ENCODE peak calls at places on chromosomes 12 and 14, in ten cellular contexts. O, B, E, M, I, U, R, T, H and L are unnamed samples.

GRCh38 chr14:89307409-89307808 is 109.6 kb downstream of the FOXN3 start:
- DNase-seq in O (no peak), B (no peak), E (no peak), M (no peak), I (no peak), U (no peak), R (no peak), T (no peak), H (no peak), L (no peak)

GRCh38 chr12:90922068-90922743 is 32.8 kb downstream of the CCER1 start:
- DNase-seq in O (no peak), B (no peak), E (no peak), M (peak; percentile 43), I (no peak), U (no peak), R (no peak), T (no peak), H (no peak), L (no peak)

GRCh38 chr14:76584271-76584702 is 177.0 kb upstream of the VASH1 start:
- DNase-seq in O (no peak), B (peak; percentile 31), E (no peak), M (no peak), I (peak; percentile 36), U (no peak), R (no peak), T (no peak), H (no peak), L (no peak)

GRCh38 chr14:57987596-57988300 is 121.9 kb upstream of the SLC35F4 start:
- DNase-seq in O (no peak), B (no peak), E (no peak), M (no peak), I (no peak), U (no peak), R (no peak), T (no peak), H (no peak), L (no peak)

GRCh38 chr14:105857223-105857815 is 330.9 kb downstream of the TMEM121 start:
- DNase-seq in O (no peak), B (no peak), E (no peak), M (no peak), I (no peak), U (no peak), R (no peak), T (no peak), H (peak; percentile 82), L (peak; percentile 59)

GRCh38 chr12:69873429-69873828 is 48.4 kb downstream of the MYRFL start:
- DNase-seq in O (no peak), B (no peak), E (no peak), M (peak; percentile 27), I (no peak), U (no peak), R (no peak), T (no peak), H (no peak), L (no peak)

GRCh38 chr12:64890873-64891468 is 66.5 kb downstream of the TBC1D30 start:
- DNase-seq in O (peak; percentile 57), B (no peak), E (peak; percentile 51), M (peak; percentile 80), I (no peak), U (no peak), R (no peak), T (peak; percentile 50), H (no peak), L (no peak)

GRCh38 chr12:31702047-31702446 is 26.8 kb downstream of the AMN1 start:
- DNase-seq in O (no peak), B (no peak), E (peak; percentile 15), M (peak; percentile 27), I (no peak), U (no peak), R (no peak), T (peak; percentile 10), H (no peak), L (no peak)

GRCh38 chr14:19930617-19931016 is at the start of gene OR4K1:
- DNase-seq in O (no peak), B (no peak), E (no peak), M (no peak), I (no peak), U (no peak), R (no peak), T (no peak), H (no peak), L (no peak)

GRCh38 chr14:93998871-93999403 is 1.8 kb downstream of the CCDC197 start:
- DNase-seq in O (no peak), B (no peak), E (no peak), M (no peak), I (no peak), U (no peak), R (no peak), T (no peak), H (no peak), L (no peak)

GRCh38 chr14:94000267-94000666 is 3.2 kb downstream of the CCDC197 start:
- DNase-seq in O (no peak), B (no peak), E (no peak), M (no peak), I (no peak), U (no peak), R (no peak), T (no peak), H (no peak), L (no peak)

GRCh38 chr14:93997933-93998870 is 1.1 kb downstream of the CCDC197 start:
- DNase-seq in O (no peak), B (no peak), E (no peak), M (no peak), I (no peak), U (no peak), R (no peak), T (no peak), H (no peak), L (no peak)

GRCh38 chr14:94000986-94001385 is 3.9 kb downstream of the CCDC197 start:
- DNase-seq in O (no peak), B (no peak), E (no peak), M (peak; percentile 40), I (no peak), U (no peak), R (no peak), T (no peak), H (no peak), L (no peak)

DNA sequence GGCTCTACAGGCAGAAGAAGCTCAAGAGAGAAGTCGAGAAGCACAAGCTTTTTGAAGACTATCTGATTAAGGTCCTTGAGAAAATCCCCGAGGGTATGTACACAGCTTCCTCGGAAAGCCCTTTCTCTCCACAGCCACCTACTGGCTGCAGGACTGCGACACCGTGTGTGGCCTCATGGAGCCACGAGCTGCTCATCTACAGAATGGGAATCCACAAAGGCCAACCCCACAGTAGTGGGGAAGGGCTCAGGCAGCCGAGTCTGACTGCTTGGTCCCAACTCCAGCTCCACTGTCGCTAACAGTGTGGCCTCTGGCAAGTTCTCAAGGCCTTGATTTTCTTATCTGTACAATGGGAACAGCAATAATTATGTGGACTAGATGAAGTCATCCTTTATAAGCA is 2.5 kb downstream of the CCDC197 start:
- DNase-seq in O (no peak), B (no peak), E (no peak), M (no peak), I (no peak), U (no peak), R (no peak), T (no peak), H (no peak), L (no peak)
- TF ChIP-seq CTCF in O (no peak), B (no peak), E (no peak), M (no peak), I (no peak), U (no peak), R (no peak), T (no peak), H (no peak), L (no peak)

DNA sequence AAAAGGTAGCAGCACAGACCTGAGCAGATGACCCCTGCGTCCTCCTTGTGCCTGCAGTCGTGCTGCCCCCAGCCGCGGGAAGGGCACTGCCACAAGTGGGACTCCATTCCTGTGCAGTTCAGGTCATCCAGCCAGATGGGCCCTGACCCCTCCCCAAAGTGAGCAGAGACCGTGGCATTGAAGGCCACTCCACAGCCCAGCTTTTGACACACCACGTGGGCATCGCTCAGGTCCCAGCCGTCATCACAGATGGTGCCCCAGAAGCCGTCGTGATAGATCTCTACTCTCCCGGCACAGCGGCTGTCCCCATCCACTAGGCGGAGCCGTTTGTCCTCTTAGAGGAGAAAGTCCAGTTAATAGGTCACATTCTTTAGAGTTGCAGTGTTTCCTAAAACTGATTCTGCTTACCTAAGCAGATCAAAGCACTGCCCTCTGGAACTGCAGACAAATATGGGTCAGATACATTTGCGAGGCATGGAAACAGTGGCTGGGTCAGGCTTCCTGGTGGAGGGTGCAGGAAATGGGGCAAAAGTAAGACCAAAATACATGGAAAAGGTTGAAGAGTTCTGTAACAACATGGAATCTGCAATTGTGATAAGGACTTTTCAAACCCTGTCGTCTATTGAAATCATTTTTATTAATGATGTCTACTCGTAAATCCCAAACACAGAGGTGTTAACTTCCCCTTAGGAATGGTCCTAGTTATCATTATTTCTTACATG is 69.4 kb downstream of the CD163L1 start:
- DNase-seq in O (no peak), B (peak; percentile 41), E (peak; percentile 47), M (peak; percentile 50), I (peak; percentile 26), U (no peak), R (no peak), T (no peak), H (peak; percentile 78), L (peak; percentile 58)
- TF ChIP-seq CTCF in O (peak; percentile 56), B (peak; percentile 36), E (peak; percentile 82), M (peak; percentile 58), I (peak; percentile 39), U (no peak), R (peak; percentile 62), T (peak; percentile 64), H (no peak), L (peak; percentile 33)

GRCh38 chr14:74541225-74541624 is 47.7 kb downstream of the ISCA2 start:
- DNase-seq in O (no peak), B (no peak), E (no peak), M (no peak), I (no peak), U (no peak), R (no peak), T (no peak), H (peak; percentile 9), L (no peak)

GRCh38 chr14:74546416-74546815 is 52.9 kb downstream of the ISCA2 start:
- DNase-seq in O (no peak), B (no peak), E (no peak), M (no peak), I (no peak), U (no peak), R (no peak), T (no peak), H (peak; percentile 49), L (no peak)

GRCh38 chr14:74545386-74545785 is 51.8 kb downstream of the ISCA2 start:
- DNase-seq in O (no peak), B (no peak), E (no peak), M (no peak), I (no peak), U (no peak), R (no peak), T (no peak), H (peak; percentile 32), L (no peak)

GRCh38 chr14:74542056-74542685 is 48.6 kb downstream of the ISCA2 start:
- DNase-seq in O (no peak), B (no peak), E (no peak), M (no peak), I (no peak), U (no peak), R (no peak), T (no peak), H (peak; percentile 46), L (peak; percentile 29)

GRCh38 chr14:74543771-74544170 is 50.2 kb downstream of the ISCA2 start:
- DNase-seq in O (no peak), B (no peak), E (no peak), M (no peak), I (no peak), U (no peak), R (no peak), T (no peak), H (no peak), L (no peak)
- TF ChIP-seq CTCF in O (no peak), B (no peak), E (no peak), M (no peak), I (no peak), U (no peak), R (no peak), T (no peak), H (no peak), L (no peak)

GRCh38 chr14:23093993-23094665 is 807 bp downstream of the ACIN1 start:
- DNase-seq in O (no peak), B (no peak), E (no peak), M (no peak), I (no peak), U (no peak), R (no peak), T (no peak), H (peak; percentile 15), L (no peak)
- TF ChIP-seq CTCF in O (no peak), B (no peak), E (peak; percentile 19), M (peak; percentile 24), I (no peak), U (no peak), R (peak; percentile 43), T (no peak), H (no peak), L (no peak)